ENCODE peak calls at places on chromosomes 5 and 9, in four cellular contexts. X is activated CD4-positive, alpha-beta T cell treated with anti-CD3 and anti-CD28 coated beads for 24 hours; Z is posterior cingulate gyrus; Y is AG10803. N is an unnamed sample.

GRCh38 chr9:24245988-24246387 is 299.7 kb downstream of the IZUMO3 start:
- DNase-seq in X (no peak), Z (no peak), Y (peak), N (no peak)

GRCh38 chr9:33106827-33107621 is 30.6 kb upstream of the SMU1 start:
- DNase-seq in X (no peak), Z (no peak), Y (peak), N (no peak)

GRCh38 chr9:97986466-97986865 is 3.3 kb downstream of the ANP32B start:
- DNase-seq in X (no peak), Z (no peak), Y (no peak), N (no peak)

GRCh38 chr5:137659209-137659608 is 76.7 kb downstream of the KLHL3 start:
- DNase-seq in X (no peak), Z (no peak), Y (no peak), N (no peak)

GRCh38 chr5:1930501-1930879 is 47.8 kb upstream of the IRX4 start:
- DNase-seq in X (no peak), Z (no peak), Y (no peak), N (no peak)

GRCh38 chr5:109164001-109164400 is 245.8 kb downstream of the PJA2 start:
- DNase-seq in X (no peak), Z (no peak), Y (no peak), N (no peak)

GRCh38 chr9:121861501-121862180 is 210.2 kb downstream of the DAB2IP start:
- DNase-seq in X (no peak), Z (no peak), Y (no peak), N (no peak)

GRCh38 chr9:131167146-131167692 is 41.8 kb downstream of the NUP214 start:
- DNase-seq in X (no peak), Z (no peak), Y (peak), N (no peak)

GRCh38 chr5:170861855-170862766 is at the start of gene RANBP17:
- DNase-seq in X (no peak), Z (peak), Y (peak), N (no peak)

GRCh38 chr9:35258665-35259474 is 97.1 kb downstream of the UNC13B start:
- DNase-seq in X (peak), Z (peak), Y (peak), N (no peak)

GRCh38 chr5:178590141-178590923 is at the start of gene COL23A1:
- DNase-seq in X (no peak), Z (peak), Y (peak), N (no peak)

GRCh38 chr5:56986631-56986957 is 34.7 kb upstream of the MIER3 start:
- DNase-seq in X (no peak), Z (no peak), Y (no peak), N (no peak)

GRCh38 chr5:172858511-172858989 is 24.5 kb downstream of the ERGIC1 start:
- DNase-seq in X (no peak), Z (no peak), Y (no peak), N (no peak)

GRCh38 chr5:2751592-2752021 is at the start of gene IRX2:
- DNase-seq in X (no peak), Z (no peak), Y (peak), N (no peak)

GRCh38 chr9:98482248-98482647 is 226.5 kb downstream of the GABBR2 start:
- DNase-seq in X (no peak), Z (no peak), Y (peak), N (no peak)

GRCh38 chr5:180299526-180299925 is 7.6 kb upstream of the MAPK9 start:
- DNase-seq in X (no peak), Z (no peak), Y (no peak), N (no peak)

GRCh38 chr9:38371495-38371894 is 21.0 kb upstream of the ALDH1B1 start:
- DNase-seq in X (no peak), Z (no peak), Y (peak), N (no peak)